ENCODE peak calls at places on chromosomes 6 and 20, in seven cellular contexts. Q, E, G, J, M, Y and C are unnamed samples. For H3K4me1, the result is how much of the 10 kb centered on the place peaks cover.

GRCh38 chr6:105941616-105942412 is 144.3 kb upstream of the PRDM1 start:
- DNase-seq in Q (no peak), E (no peak), G (no peak), J (no peak), M (no peak), Y (no peak), C (no peak)

GRCh38 chr6:90333928-90334327 is 37.3 kb upstream of the BACH2 start:
- DNase-seq in Q (no peak), E (no peak), G (no peak), J (no peak), M (no peak), Y (no peak), C (no peak)

GRCh38 chr6:166691199-166691598 is 64.1 kb upstream of the RPS6KA2 start:
- DNase-seq in Q (no peak), E (no peak), G (no peak), J (peak), M (peak), Y (no peak), C (no peak)

GRCh38 chr20:41167118-41167470 is 29.8 kb downstream of the PLCG1 start:
- DNase-seq in Q (no peak), E (no peak), G (peak), J (no peak), M (no peak), Y (no peak), C (no peak)

GRCh38 chr20:25148181-25148981 is 47.1 kb upstream of the ENTPD6 start:
- DNase-seq in Q (peak), E (peak), G (peak), J (no peak), M (peak), Y (peak), C (no peak)

GRCh38 chr6:12099623-12100022 is 87.5 kb downstream of the HIVEP1 start:
- DNase-seq in Q (no peak), E (no peak), G (no peak), J (no peak), M (no peak), Y (no peak), C (no peak)

GRCh38 chr6:39923394-39923793 is 10.9 kb downstream of the MOCS1 start:
- DNase-seq in Q (no peak), E (no peak), G (no peak), J (peak), M (no peak), Y (peak), C (peak)

GRCh38 chr6:145022199-145022782 is 713.0 kb downstream of the EPM2A start:
- DNase-seq in Q (no peak), E (no peak), G (no peak), J (no peak), M (no peak), Y (no peak), C (no peak)

GRCh38 chr6:132199343-132199742 is 201.9 kb downstream of the MOXD1 start:
- DNase-seq in Q (no peak), E (no peak), G (no peak), J (peak), M (peak), Y (no peak), C (no peak)

GRCh38 chr6:113120577-113121285 is 736.4 kb upstream of the MARCKS start:
- DNase-seq in Q (no peak), E (no peak), G (no peak), J (peak), M (peak), Y (no peak), C (no peak)

GRCh38 chr6:105482227-105482839 is 79.5 kb upstream of the PREP start:
- DNase-seq in Q (peak), E (peak), G (no peak), J (no peak), M (no peak), Y (peak), C (no peak)

GRCh38 chr6:122445274-122445673 is 26.3 kb downstream of the SERINC1 start:
- DNase-seq in Q (no peak), E (no peak), G (no peak), J (no peak), M (no peak), Y (no peak), C (no peak)

GRCh38 chr20:3000852-3001523 is 42.4 kb upstream of the GNRH2 start:
- DNase-seq in Q (no peak), E (peak), G (no peak), J (peak), M (peak), Y (no peak), C (no peak)

GRCh38 chr20:17680128-17680835 is 1.8 kb downstream of the RRBP1 start:
- DNase-seq in Q (no peak), E (peak), G (peak), J (peak), M (peak), Y (peak), C (peak)

GRCh38 chr20:47985092-47985850 is 200.0 kb upstream of the SULF2 start:
- DNase-seq in Q (no peak), E (no peak), G (no peak), J (peak), M (peak), Y (no peak), C (no peak)

GRCh38 chr6:35550437-35550836 is 37.7 kb upstream of the TULP1 start:
- DNase-seq in Q (no peak), E (no peak), G (no peak), J (no peak), M (no peak), Y (no peak), C (no peak)

GRCh38 chr20:62219101-62219991 is 732 bp downstream of the HRH3 start:
- DNase-seq in Q (no peak), E (no peak), G (no peak), J (no peak), M (no peak), Y (no peak), C (no peak)

GRCh38 chr6:13375360-13375878 is 47.1 kb upstream of the TBC1D7 start:
- DNase-seq in Q (no peak), E (no peak), G (peak), J (no peak), M (no peak), Y (no peak), C (no peak)

GRCh38 chr20:21719592-21720214 is 14.2 kb downstream of the PAX1 start:
- DNase-seq in Q (peak), E (peak), G (no peak), J (peak), M (peak), Y (peak), C (no peak)

GRCh38 chr6:78864957-78865356 is 2.4 kb upstream of the IRAK1BP1 start:
- DNase-seq in Q (no peak), E (no peak), G (no peak), J (no peak), M (no peak), Y (no peak), C (no peak)

GRCh38 chr6:166307981-166308768 is at the start of gene PRR18:
- DNase-seq in Q (no peak), E (peak), G (no peak), J (no peak), M (no peak), Y (peak), C (no peak)

GRCh38 chr6:28758046-28758817 is 165.6 kb downstream of the TRIM27 start:
- DNase-seq in Q (no peak), E (no peak), G (no peak), J (peak), M (peak), Y (no peak), C (no peak)

GRCh38 chr6:6393069-6393529 is 72.6 kb upstream of the F13A1 start:
- DNase-seq in Q (no peak), E (no peak), G (no peak), J (no peak), M (no peak), Y (no peak), C (no peak)

GRCh38 chr6:20266851-20267608 is 54.8 kb upstream of the MBOAT1 start:
- DNase-seq in Q (no peak), E (peak), G (no peak), J (peak), M (no peak), Y (no peak), C (no peak)

GRCh38 chr20:946826-947225 is 30.7 kb upstream of the ANGPT4 start:
- DNase-seq in Q (no peak), E (no peak), G (no peak), J (no peak), M (no peak), Y (no peak), C (no peak)

GRCh38 chr6:44808148-44808547 is 420.6 kb downstream of the CDC5L start:
- DNase-seq in Q (no peak), E (no peak), G (no peak), J (no peak), M (no peak), Y (no peak), C (no peak)

GRCh38 chr6:143451531-143451930 is 926 bp downstream of the PEX3 start:
- DNase-seq in Q (no peak), E (no peak), G (no peak), J (no peak), M (no peak), Y (no peak), C (no peak)
- H3K4me3 ChIP-seq in Q (peak), E (peak), G (peak), J (peak), M (peak), Y (no peak), C (peak)

GRCh38 chr6:150254671-150255228 is 111.9 kb downstream of the PPP1R14C start:
- DNase-seq in Q (no peak), E (no peak), G (no peak), J (no peak), M (peak), Y (no peak), C (no peak)
- H3K4me1 ChIP-seq in Q (under half), E (under half), G (under half), J (under half), M (under half), Y (under half), C (under half)

GRCh38 chr6:110960014-110960390 is 1.5 kb downstream of the GTF3C6 start:
- DNase-seq in Q (no peak), E (no peak), G (no peak), J (no peak), M (no peak), Y (no peak), C (no peak)
- H3K27ac ChIP-seq in Q (peak), E (no peak), G (no peak), J (no peak), M (no peak), Y (no peak), C (no peak)

GRCh38 chr6:150624199-150624598 is 24.5 kb downstream of the PLEKHG1 start:
- DNase-seq in Q (no peak), E (no peak), G (no peak), J (no peak), M (no peak), Y (no peak), C (no peak)

GRCh38 chr6:150625927-150626326 is 26.2 kb downstream of the PLEKHG1 start:
- DNase-seq in Q (no peak), E (no peak), G (no peak), J (no peak), M (no peak), Y (no peak), C (no peak)

GRCh38 chr6:150622476-150622875 is 22.8 kb downstream of the PLEKHG1 start:
- DNase-seq in Q (no peak), E (no peak), G (no peak), J (no peak), M (no peak), Y (no peak), C (no peak)

GRCh38 chr6:150620763-150621162 is 21.1 kb downstream of the PLEKHG1 start:
- DNase-seq in Q (no peak), E (no peak), G (no peak), J (no peak), M (no peak), Y (no peak), C (no peak)

DNA sequence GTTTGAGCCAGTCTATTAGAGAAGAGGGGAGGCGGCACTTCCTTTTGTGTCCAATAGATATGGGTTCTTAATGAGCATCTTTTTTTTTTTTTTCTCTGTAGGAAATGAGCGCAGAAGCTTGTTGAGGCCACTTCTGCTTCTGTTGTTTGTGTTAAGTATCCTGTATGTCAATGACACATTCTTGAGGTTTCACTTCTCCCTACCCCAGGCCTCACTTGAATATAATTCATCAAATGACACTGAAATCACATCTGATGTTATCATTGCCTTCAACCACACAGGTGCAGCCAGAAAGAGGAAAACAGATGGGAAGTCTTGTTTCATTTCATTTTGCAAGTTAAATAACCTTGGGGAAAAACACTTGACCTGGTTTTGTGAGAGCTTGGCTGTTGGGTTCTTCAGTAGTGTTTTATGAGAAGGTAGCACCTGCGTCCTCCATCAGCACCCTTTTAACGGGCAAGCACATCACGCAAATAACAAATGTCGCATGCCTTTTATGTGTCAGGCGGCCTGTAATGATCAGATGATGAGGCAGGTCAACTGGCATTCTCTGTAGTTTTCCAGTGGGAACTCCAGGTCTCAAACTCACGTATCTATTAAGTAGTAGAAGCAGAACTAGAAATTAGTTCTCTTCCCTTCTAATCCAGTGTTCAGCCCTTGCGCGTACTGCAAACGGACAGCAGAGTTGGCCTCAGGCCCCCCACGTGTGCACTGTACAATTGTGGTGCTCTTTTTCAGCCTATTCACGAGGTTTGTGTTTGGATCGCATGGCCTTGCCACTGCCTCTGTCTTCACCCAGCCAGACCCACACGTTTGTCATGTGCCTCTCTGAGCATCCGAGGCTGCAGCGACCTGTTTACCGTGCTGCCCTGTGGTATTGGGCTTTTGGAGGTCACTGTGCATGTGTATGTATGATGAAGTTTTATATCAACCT is 23.5 kb downstream of the PLEKHG1 start:
- DNase-seq in Q (no peak), E (no peak), G (no peak), J (no peak), M (no peak), Y (no peak), C (no peak)
- H3K4me3 ChIP-seq in Q (no peak), E (no peak), G (no peak), J (no peak), M (no peak), Y (no peak), C (no peak)

GRCh38 chr6:15551798-15552197 is 111.0 kb downstream of the DTNBP1 start:
- DNase-seq in Q (no peak), E (peak), G (no peak), J (no peak), M (peak), Y (peak), C (no peak)

GRCh38 chr6:15553031-15553430 is 109.8 kb downstream of the DTNBP1 start:
- DNase-seq in Q (no peak), E (no peak), G (no peak), J (no peak), M (no peak), Y (no peak), C (no peak)

GRCh38 chr6:15549371-15549770 is 113.5 kb downstream of the DTNBP1 start:
- DNase-seq in Q (no peak), E (no peak), G (no peak), J (no peak), M (no peak), Y (no peak), C (no peak)

GRCh38 chr6:15550724-15551123 is 112.1 kb downstream of the DTNBP1 start:
- DNase-seq in Q (no peak), E (no peak), G (no peak), J (no peak), M (no peak), Y (no peak), C (no peak)

DNA sequence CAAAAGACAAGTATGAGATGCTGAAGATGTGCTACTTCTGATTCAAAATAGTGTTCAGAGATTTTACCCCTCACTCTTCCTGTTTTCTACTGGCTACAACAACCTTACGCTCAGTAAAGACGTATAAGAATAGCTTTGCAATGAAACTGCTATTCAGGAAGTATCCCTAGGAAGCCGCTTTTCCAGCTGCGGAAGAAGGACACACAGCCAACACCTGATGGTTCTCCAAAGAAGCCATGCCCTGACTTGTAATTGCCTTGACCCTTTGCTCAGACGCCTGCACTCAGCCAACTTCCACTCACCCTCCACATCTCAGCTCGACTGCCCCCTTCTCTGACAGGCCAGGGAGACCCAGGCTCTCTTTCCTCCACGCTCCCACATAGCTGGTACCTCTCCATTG is 111.6 kb downstream of the DTNBP1 start:
- DNase-seq in Q (no peak), E (no peak), G (no peak), J (no peak), M (no peak), Y (no peak), C (no peak)
- H3K4me1 ChIP-seq in Q (under half), E (under half), G (under half), J (under half), M (under half), Y (under half), C (under half)

DNA sequence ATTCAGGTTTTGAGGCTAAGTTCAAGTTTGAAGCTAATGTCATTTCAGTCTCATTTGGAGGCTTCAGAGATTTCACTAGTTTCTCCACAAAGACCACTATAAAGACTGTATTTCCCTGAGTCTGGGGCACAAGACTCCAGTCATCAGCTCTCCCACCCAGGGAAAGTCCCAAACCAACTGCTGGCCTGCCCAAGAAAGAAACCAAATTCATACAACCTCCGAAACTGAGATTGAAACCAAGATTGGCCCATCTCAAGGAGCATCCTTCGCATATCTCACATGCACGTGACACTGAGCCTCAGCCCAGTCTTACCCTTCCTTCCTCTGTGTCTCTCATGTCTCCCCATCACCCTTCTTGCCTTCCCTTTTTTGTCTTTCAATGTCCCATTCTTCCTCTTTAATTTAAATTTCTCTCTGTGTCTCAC is 3.5 kb upstream of the LTA start:
- DNase-seq in Q (no peak), E (no peak), G (peak), J (no peak), M (no peak), Y (no peak), C (peak)
- H3K27ac ChIP-seq in Q (no peak), E (no peak), G (peak), J (no peak), M (no peak), Y (no peak), C (no peak)